ENCODE peak calls at places on chromosomes 5 and 9, in seven cellular contexts. One of them, this sample, is unnamed.

GRCh38 chr9:81183763-81184162 is 505.6 kb downstream of the TLE1 start:
- DNase-seq in IMR-90: peak; percentile 86
- DNase-seq in trophoblast cell: no peak
- DNase-seq in neuronal stem cell: no peak
- DNase-seq in mesendoderm: peak; percentile 41
- DNase-seq in H1: no peak
- DNase-seq in mesenchymal stem cell: peak; percentile 90
- DNase-seq in this sample: no peak

GRCh38 chr9:20941177-20941690 is 90.2 kb downstream of the HACD4 start:
- DNase-seq in H1: peak; percentile 57
- DNase-seq in mesendoderm: peak; percentile 82
- DNase-seq in neuronal stem cell: peak; percentile 70
- DNase-seq in mesenchymal stem cell: peak; percentile 70
- DNase-seq in trophoblast cell: peak; percentile 90
- DNase-seq in IMR-90: peak; percentile 71
- DNase-seq in this sample: peak; percentile 70

GRCh38 chr5:176611435-176611834 is 1.5 kb upstream of the GPRIN1 start:
- DNase-seq in mesenchymal stem cell: peak; percentile 86
- DNase-seq in IMR-90: peak; percentile 91
- DNase-seq in mesendoderm: peak; percentile 81
- DNase-seq in trophoblast cell: peak; percentile 87
- DNase-seq in neuronal stem cell: peak; percentile 71
- DNase-seq in H1: peak; percentile 86
- DNase-seq in this sample: peak; percentile 77

GRCh38 chr5:122447941-122448340 is 135.9 kb downstream of the SNCAIP start:
- DNase-seq in neuronal stem cell: no peak
- DNase-seq in mesenchymal stem cell: no peak
- DNase-seq in trophoblast cell: no peak
- DNase-seq in mesendoderm: no peak
- DNase-seq in H1: no peak
- DNase-seq in IMR-90: no peak
- DNase-seq in this sample: no peak

GRCh38 chr9:15433661-15434060 is 11.0 kb downstream of the SNAPC3 start:
- DNase-seq in IMR-90: no peak
- DNase-seq in trophoblast cell: no peak
- DNase-seq in neuronal stem cell: no peak
- DNase-seq in H1: no peak
- DNase-seq in mesendoderm: no peak
- DNase-seq in mesenchymal stem cell: no peak
- DNase-seq in this sample: no peak

GRCh38 chr9:33234511-33235467 is 5.2 kb upstream of the SPINK4 start:
- DNase-seq in H1: no peak
- DNase-seq in mesenchymal stem cell: peak; percentile 78
- DNase-seq in mesendoderm: no peak
- DNase-seq in IMR-90: peak; percentile 85
- DNase-seq in neuronal stem cell: no peak
- DNase-seq in trophoblast cell: no peak
- DNase-seq in this sample: no peak

GRCh38 chr5:15914603-15915002 is 265.0 kb downstream of the MARCHF11 start:
- DNase-seq in trophoblast cell: no peak
- DNase-seq in IMR-90: peak; percentile 25
- DNase-seq in mesendoderm: no peak
- DNase-seq in mesenchymal stem cell: no peak
- DNase-seq in neuronal stem cell: no peak
- DNase-seq in H1: no peak
- DNase-seq in this sample: no peak

GRCh38 chr9:124526174-124526573 is 19.0 kb upstream of the NR5A1 start:
- DNase-seq in neuronal stem cell: no peak
- DNase-seq in mesendoderm: no peak
- DNase-seq in trophoblast cell: peak; percentile 43
- DNase-seq in mesenchymal stem cell: no peak
- DNase-seq in H1: no peak
- DNase-seq in IMR-90: no peak
- DNase-seq in this sample: no peak

GRCh38 chr9:133714606-133715294 is 23.4 kb downstream of the SARDH start:
- DNase-seq in trophoblast cell: peak; percentile 33
- DNase-seq in IMR-90: peak; percentile 84
- DNase-seq in mesendoderm: peak; percentile 72
- DNase-seq in neuronal stem cell: no peak
- DNase-seq in H1: no peak
- DNase-seq in mesenchymal stem cell: peak; percentile 95
- DNase-seq in this sample: peak; percentile 34

GRCh38 chr9:136744747-136745146 is 2.0 kb upstream of the LCN10 start:
- DNase-seq in mesenchymal stem cell: no peak
- DNase-seq in neuronal stem cell: no peak
- DNase-seq in IMR-90: no peak
- DNase-seq in H1: no peak
- DNase-seq in trophoblast cell: no peak
- DNase-seq in mesendoderm: no peak
- DNase-seq in this sample: no peak

GRCh38 chr5:169302046-169302445 is 1.1 kb upstream of the SLIT3 start:
- DNase-seq in H1: no peak
- DNase-seq in mesendoderm: no peak
- DNase-seq in trophoblast cell: no peak
- DNase-seq in mesenchymal stem cell: no peak
- DNase-seq in IMR-90: no peak
- DNase-seq in neuronal stem cell: no peak
- DNase-seq in this sample: no peak

GRCh38 chr9:136304981-136305380 is 1.1 kb upstream of the CCDC187 start:
- DNase-seq in mesendoderm: no peak
- DNase-seq in mesenchymal stem cell: no peak
- DNase-seq in trophoblast cell: no peak
- DNase-seq in neuronal stem cell: no peak
- DNase-seq in H1: no peak
- DNase-seq in IMR-90: no peak
- DNase-seq in this sample: no peak

GRCh38 chr5:138844812-138845513 is 30.2 kb downstream of the LRRTM2 start:
- DNase-seq in mesenchymal stem cell: peak; percentile 21
- DNase-seq in IMR-90: peak; percentile 88
- DNase-seq in neuronal stem cell: no peak
- DNase-seq in H1: no peak
- DNase-seq in mesendoderm: no peak
- DNase-seq in trophoblast cell: peak; percentile 25
- DNase-seq in this sample: no peak

GRCh38 chr5:55575815-55576583 is 41.2 kb upstream of the PLPP1 start:
- DNase-seq in trophoblast cell: peak; percentile 92
- DNase-seq in H1: peak; percentile 31
- DNase-seq in mesenchymal stem cell: peak; percentile 73
- DNase-seq in mesendoderm: no peak
- DNase-seq in IMR-90: peak; percentile 60
- DNase-seq in neuronal stem cell: no peak
- DNase-seq in this sample: no peak

GRCh38 chr9:111232997-111233790 is 96.8 kb downstream of the OR2K2 start:
- DNase-seq in neuronal stem cell: peak; percentile 30
- DNase-seq in mesenchymal stem cell: no peak
- DNase-seq in IMR-90: no peak
- DNase-seq in H1: no peak
- DNase-seq in mesendoderm: peak; percentile 80
- DNase-seq in trophoblast cell: no peak
- DNase-seq in this sample: no peak

GRCh38 chr5:153752890-153753289 is 262.4 kb downstream of the GRIA1 start:
- DNase-seq in mesenchymal stem cell: no peak
- DNase-seq in IMR-90: no peak
- DNase-seq in neuronal stem cell: no peak
- DNase-seq in trophoblast cell: no peak
- DNase-seq in H1: no peak
- DNase-seq in mesendoderm: peak; percentile 65
- DNase-seq in this sample: no peak

GRCh38 chr5:153746440-153746839 is 256.0 kb downstream of the GRIA1 start:
- DNase-seq in trophoblast cell: no peak
- DNase-seq in mesendoderm: no peak
- DNase-seq in mesenchymal stem cell: no peak
- DNase-seq in H1: no peak
- DNase-seq in IMR-90: no peak
- DNase-seq in neuronal stem cell: no peak
- DNase-seq in this sample: no peak

GRCh38 chr5:153748823-153749222 is 258.4 kb downstream of the GRIA1 start:
- DNase-seq in mesendoderm: no peak
- DNase-seq in H1: no peak
- DNase-seq in mesenchymal stem cell: no peak
- DNase-seq in IMR-90: no peak
- DNase-seq in trophoblast cell: no peak
- DNase-seq in neuronal stem cell: no peak
- DNase-seq in this sample: no peak

GRCh38 chr5:153753645-153754432 is 263.4 kb downstream of the GRIA1 start:
- DNase-seq in H1: no peak
- DNase-seq in trophoblast cell: peak; percentile 29
- DNase-seq in mesendoderm: peak; percentile 72
- DNase-seq in neuronal stem cell: no peak
- DNase-seq in IMR-90: no peak
- DNase-seq in mesenchymal stem cell: no peak
- DNase-seq in this sample: no peak

GRCh38 chr5:153749941-153750340 is 259.5 kb downstream of the GRIA1 start:
- DNase-seq in trophoblast cell: no peak
- DNase-seq in IMR-90: no peak
- DNase-seq in neuronal stem cell: peak; percentile 75
- DNase-seq in mesenchymal stem cell: peak; percentile 20
- DNase-seq in H1: no peak
- DNase-seq in mesendoderm: no peak
- DNase-seq in this sample: no peak
- H4K8ac ChIP-seq in trophoblast cell: no peak overlapping the region
- H4K8ac ChIP-seq in IMR-90: no peak overlapping the region
- H4K8ac ChIP-seq in neuronal stem cell: no peak overlapping the region
- H4K8ac ChIP-seq in mesenchymal stem cell: no peak overlapping the region
- H4K8ac ChIP-seq in H1: no peak overlapping the region
- H4K8ac ChIP-seq in mesendoderm: no peak overlapping the region
- H4K8ac ChIP-seq in this sample: no peak overlapping the region

DNA sequence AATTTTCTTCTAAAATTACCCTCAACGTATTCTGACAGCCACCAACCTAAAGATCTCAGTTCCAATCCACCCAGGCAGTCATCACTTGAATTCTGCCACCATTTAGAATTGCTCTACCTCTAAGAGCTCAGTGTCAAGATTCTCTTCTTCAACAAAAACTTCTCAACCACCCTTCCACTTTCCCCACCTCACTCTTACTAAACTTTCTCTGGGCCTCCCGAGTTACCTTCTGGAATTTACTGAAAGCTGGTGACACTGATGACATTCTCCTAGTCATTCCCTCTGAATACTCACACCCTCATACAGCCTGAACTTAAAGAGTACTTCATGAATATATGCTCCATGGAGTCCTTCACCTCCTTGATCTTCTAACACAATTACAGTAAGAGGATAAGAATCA is 209.5 kb downstream of the TSSK1B start:
- DNase-seq in trophoblast cell: no peak
- DNase-seq in H1: no peak
- DNase-seq in neuronal stem cell: no peak
- DNase-seq in IMR-90: no peak
- DNase-seq in mesenchymal stem cell: no peak
- DNase-seq in mesendoderm: no peak
- DNase-seq in this sample: no peak
- H4K8ac ChIP-seq in trophoblast cell: no peak overlapping the region
- H4K8ac ChIP-seq in H1: no peak overlapping the region
- H4K8ac ChIP-seq in neuronal stem cell: no peak overlapping the region
- H4K8ac ChIP-seq in IMR-90: no peak overlapping the region
- H4K8ac ChIP-seq in mesenchymal stem cell: no peak overlapping the region
- H4K8ac ChIP-seq in mesendoderm: no peak overlapping the region
- H4K8ac ChIP-seq in this sample: no peak overlapping the region

DNA sequence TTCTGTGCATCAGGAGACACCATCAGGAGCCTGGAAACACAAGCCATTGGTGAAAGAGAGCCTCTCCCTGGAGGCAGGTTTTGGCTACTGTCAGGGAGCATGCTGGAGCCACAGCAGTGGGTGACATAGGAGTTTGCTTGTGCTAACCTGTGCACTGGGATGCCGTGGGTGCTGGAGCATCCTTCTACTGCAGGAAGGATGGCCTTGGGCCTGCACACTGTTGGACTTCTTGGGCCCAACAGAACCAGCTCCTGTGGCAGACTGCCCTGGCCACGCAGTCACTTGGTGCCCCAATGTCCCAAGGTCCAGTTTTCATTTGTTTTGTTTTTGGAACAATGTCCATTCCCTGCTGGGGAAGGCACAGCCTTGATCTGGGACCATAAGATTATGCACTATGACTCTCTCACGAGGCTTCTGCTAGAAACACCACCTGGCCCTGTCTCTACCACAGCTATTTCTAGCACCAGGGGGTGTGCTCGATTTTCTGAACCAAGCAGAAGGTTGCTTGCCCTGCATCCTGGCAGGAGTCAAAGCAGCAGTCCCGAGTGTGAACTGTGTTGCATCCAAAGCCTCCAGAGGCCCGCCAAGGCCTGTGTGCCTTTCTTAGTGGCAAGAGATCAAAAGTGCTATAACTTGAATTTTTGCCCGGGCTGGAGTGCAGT is 5.5 kb upstream of the LTC4S start:
- DNase-seq in mesendoderm: no peak
- DNase-seq in trophoblast cell: no peak
- DNase-seq in IMR-90: no peak
- DNase-seq in H1: no peak
- DNase-seq in neuronal stem cell: no peak
- DNase-seq in mesenchymal stem cell: no peak
- DNase-seq in this sample: no peak
- H4K8ac ChIP-seq in mesendoderm: no peak overlapping the region
- H4K8ac ChIP-seq in trophoblast cell: no peak overlapping the region
- H4K8ac ChIP-seq in IMR-90: no peak overlapping the region
- H4K8ac ChIP-seq in H1: no peak overlapping the region
- H4K8ac ChIP-seq in neuronal stem cell: no peak overlapping the region
- H4K8ac ChIP-seq in mesenchymal stem cell: peak overlapping the region; percentile 30
- H4K8ac ChIP-seq in this sample: no peak overlapping the region

GRCh38 chr5:110058175-110058574 is 368.4 kb downstream of the MAN2A1 start:
- DNase-seq in mesendoderm: no peak
- DNase-seq in H1: no peak
- DNase-seq in trophoblast cell: no peak
- DNase-seq in mesenchymal stem cell: no peak
- DNase-seq in neuronal stem cell: no peak
- DNase-seq in IMR-90: no peak
- DNase-seq in this sample: no peak

GRCh38 chr5:110063640-110064592 is 374.2 kb downstream of the MAN2A1 start:
- DNase-seq in mesendoderm: no peak
- DNase-seq in neuronal stem cell: no peak
- DNase-seq in trophoblast cell: peak; percentile 76
- DNase-seq in IMR-90: no peak
- DNase-seq in mesenchymal stem cell: peak; percentile 54
- DNase-seq in H1: no peak
- DNase-seq in this sample: no peak

GRCh38 chr5:110064593-110065268 is 375.0 kb downstream of the MAN2A1 start:
- DNase-seq in neuronal stem cell: no peak
- DNase-seq in mesenchymal stem cell: no peak
- DNase-seq in mesendoderm: no peak
- DNase-seq in IMR-90: no peak
- DNase-seq in trophoblast cell: no peak
- DNase-seq in H1: no peak
- DNase-seq in this sample: no peak

GRCh38 chr5:110056580-110057114 is 366.9 kb downstream of the MAN2A1 start:
- DNase-seq in neuronal stem cell: no peak
- DNase-seq in mesenchymal stem cell: no peak
- DNase-seq in trophoblast cell: no peak
- DNase-seq in IMR-90: no peak
- DNase-seq in H1: no peak
- DNase-seq in mesendoderm: no peak
- DNase-seq in this sample: no peak

DNA sequence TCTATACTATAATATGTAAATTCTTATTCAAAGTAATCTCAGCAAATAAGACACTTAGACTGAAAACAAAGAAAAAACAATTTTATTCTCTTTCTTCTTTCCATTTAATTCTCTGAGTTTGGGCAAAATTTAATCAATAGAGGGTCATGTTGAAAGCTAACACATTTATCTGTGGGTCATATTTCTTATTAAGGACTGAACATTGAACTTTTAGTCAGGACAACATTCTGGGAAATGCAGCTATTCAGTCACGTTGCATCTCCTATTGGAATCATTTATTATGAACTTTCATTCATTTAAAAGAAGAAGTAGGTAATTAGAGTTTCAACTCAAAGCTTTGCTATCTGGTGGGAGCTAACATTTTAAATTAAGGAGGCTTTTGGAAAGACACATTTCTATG is 372.5 kb downstream of the MAN2A1 start:
- DNase-seq in neuronal stem cell: no peak
- DNase-seq in IMR-90: no peak
- DNase-seq in trophoblast cell: no peak
- DNase-seq in mesendoderm: no peak
- DNase-seq in mesenchymal stem cell: no peak
- DNase-seq in H1: no peak
- DNase-seq in this sample: no peak
- H4K8ac ChIP-seq in neuronal stem cell: no peak overlapping the region
- H4K8ac ChIP-seq in IMR-90: no peak overlapping the region
- H4K8ac ChIP-seq in trophoblast cell: no peak overlapping the region
- H4K8ac ChIP-seq in mesendoderm: no peak overlapping the region
- H4K8ac ChIP-seq in mesenchymal stem cell: no peak overlapping the region
- H4K8ac ChIP-seq in H1: no peak overlapping the region
- H4K8ac ChIP-seq in this sample: no peak overlapping the region

This sample was measured in H9.